ENCODE peak calls at places on chromosomes 4 and X, in four cellular contexts. One of them, this sample, is unnamed.

GRCh38 chr4:118396881-118397666 is 44.3 kb upstream of the PRSS12 start:
- DNase-seq in neuronal stem cell: no peak
- DNase-seq in PC-9: no peak
- DNase-seq in iris pigment epithelial cell: peak
- DNase-seq in this sample: no peak

GRCh38 chrX:11665144-11666040 is at the start of gene ARHGAP6:
- DNase-seq in neuronal stem cell: peak
- DNase-seq in PC-9: no peak
- DNase-seq in iris pigment epithelial cell: peak
- DNase-seq in this sample: no peak

GRCh38 chr4:13816472-13816871 is 188.9 kb upstream of the BOD1L1 start:
- DNase-seq in iris pigment epithelial cell: no peak
- DNase-seq in PC-9: no peak
- DNase-seq in neuronal stem cell: no peak
- DNase-seq in this sample: no peak

GRCh38 chr4:60962286-60962685 is 237.8 kb upstream of the ADGRL3 start:
- DNase-seq in iris pigment epithelial cell: no peak
- DNase-seq in PC-9: no peak
- DNase-seq in neuronal stem cell: no peak
- DNase-seq in this sample: no peak

GRCh38 chr4:122744229-122744628 is 11.7 kb downstream of the BBS12 start:
- DNase-seq in iris pigment epithelial cell: peak
- DNase-seq in neuronal stem cell: no peak
- DNase-seq in PC-9: no peak
- DNase-seq in this sample: peak

GRCh38 chr4:112322866-112323265 is 25.7 kb downstream of the ALPK1 start:
- DNase-seq in neuronal stem cell: no peak
- DNase-seq in PC-9: no peak
- DNase-seq in iris pigment epithelial cell: no peak
- DNase-seq in this sample: no peak

GRCh38 chr4:76571274-76571673 is 136.2 kb downstream of the SHROOM3 start:
- DNase-seq in PC-9: no peak
- DNase-seq in iris pigment epithelial cell: no peak
- DNase-seq in neuronal stem cell: no peak
- DNase-seq in this sample: no peak

GRCh38 chr4:83890816-83891215 is 354.9 kb downstream of the GPAT3 start:
- DNase-seq in neuronal stem cell: no peak
- DNase-seq in PC-9: peak
- DNase-seq in iris pigment epithelial cell: no peak
- DNase-seq in this sample: peak

GRCh38 chr4:185144601-185145240 is 1.7 kb downstream of the SLC25A4 start:
- DNase-seq in iris pigment epithelial cell: no peak
- DNase-seq in PC-9: no peak
- DNase-seq in neuronal stem cell: no peak
- DNase-seq in this sample: no peak

GRCh38 chr4:55854132-55854531 is 684 bp downstream of the EXOC1 start:
- DNase-seq in PC-9: no peak
- DNase-seq in iris pigment epithelial cell: no peak
- DNase-seq in neuronal stem cell: no peak
- DNase-seq in this sample: no peak

GRCh38 chr4:112234952-112235609 is 3.5 kb downstream of the AP1AR start:
- DNase-seq in neuronal stem cell: peak
- DNase-seq in iris pigment epithelial cell: peak
- DNase-seq in PC-9: peak
- DNase-seq in this sample: peak

This sample was measured in renal cortical epithelial cell.